ENCODE peak calls at places on chromosomes 11 and 22, in nine cellular contexts. K is tibial nerve, Z is uterus, Y is HFFc6, H is IMR-90, Q is MCF 10A, I is HL-60, W is right atrium auricular region, D is ascending aorta. M is an unnamed sample.

GRCh38 chr11:111310088-111310487 is 11.7 kb downstream of the POU2AF3 start:
- DNase-seq in I (no peak), Y (no peak), K (no peak), Z (no peak), Q (peak), D (no peak), H (no peak), W (no peak), M (no peak)

GRCh38 chr11:34614334-34615113 is 6.4 kb upstream of the EHF start:
- DNase-seq in K (no peak), Q (no peak), Z (no peak), I (peak), D (no peak), W (no peak), H (peak), Y (no peak), M (no peak)

GRCh38 chr11:3213659-3214419 is 4.8 kb downstream of the MRGPRG start:
- DNase-seq in D (no peak), K (peak), Z (no peak), W (no peak), Q (no peak), I (no peak), Y (no peak), H (no peak), M (peak)

GRCh38 chr22:50530857-50531545 is 1.2 kb upstream of the TYMP start:
- DNase-seq in Y (no peak), H (peak), Q (peak), D (peak), K (peak), W (peak), Z (peak), I (peak), M (no peak)

GRCh38 chr22:46941958-46942815 is 179.7 kb downstream of the TBC1D22A start:
- DNase-seq in D (no peak), I (no peak), W (peak), Z (no peak), H (peak), Q (no peak), Y (no peak), K (no peak), M (no peak)

GRCh38 chr22:47194476-47195155 is 432.2 kb downstream of the TBC1D22A start:
- DNase-seq in Q (no peak), H (no peak), K (peak), Y (no peak), I (no peak), D (peak), Z (no peak), W (peak), M (no peak)

GRCh38 chr22:48955351-48956311 is 872.0 kb downstream of the BRD1 start:
- DNase-seq in Q (no peak), W (peak), D (peak), H (no peak), I (no peak), K (no peak), Y (no peak), Z (peak), M (peak)

GRCh38 chr22:47408409-47408808 is 646.0 kb downstream of the TBC1D22A start:
- DNase-seq in D (no peak), H (no peak), Z (no peak), W (no peak), K (no peak), Q (peak), Y (no peak), I (no peak), M (no peak)

GRCh38 chr22:27880778-27881394 is 38.2 kb downstream of the PITPNB start:
- DNase-seq in K (no peak), Q (peak), Y (peak), I (peak), H (peak), Z (no peak), W (no peak), D (peak), M (no peak)
- TF ChIP-seq CTCF in K (peak), Q (peak), Y (peak), I (peak), H (peak), Z (peak), W (peak), D (peak), M (peak)

GRCh38 chr11:117143390-117143789 is 697 bp upstream of the PAFAH1B2 start:
- DNase-seq in Z (peak), H (peak), W (peak), D (peak), Y (no peak), K (no peak), Q (peak), I (no peak), M (no peak)

GRCh38 chr11:117144477-117145392 is 648 bp downstream of the PAFAH1B2 start:
- DNase-seq in H (peak), I (peak), Z (peak), Y (peak), K (peak), W (peak), D (peak), Q (peak), M (no peak)

GRCh38 chr11:117143871-117144476 is at the start of gene PAFAH1B2:
- DNase-seq in I (peak), Z (peak), K (peak), Y (peak), Q (peak), W (peak), D (peak), H (peak), M (peak)

GRCh38 chr11:117146521-117146920 is 2.4 kb downstream of the PAFAH1B2 start:
- DNase-seq in Y (no peak), Z (no peak), K (no peak), D (no peak), W (no peak), Q (peak), H (peak), I (no peak), M (no peak)

GRCh38 chr11:117145393-117145761 is 1.3 kb downstream of the PAFAH1B2 start:
- DNase-seq in D (no peak), I (no peak), H (peak), Z (peak), W (no peak), K (no peak), Y (peak), Q (peak), M (no peak)
- TF ChIP-seq CTCF in D (no peak), I (no peak), H (peak), Z (no peak), W (no peak), K (no peak), Y (peak), Q (no peak), M (peak)

GRCh38 chr22:18023509-18024275 is 669 bp downstream of the MICAL3 start:
- DNase-seq in D (peak), K (peak), I (no peak), Y (peak), W (peak), H (peak), Z (peak), Q (peak), M (peak)
- TF ChIP-seq CTCF in D (no peak), K (no peak), I (no peak), Y (no peak), W (no peak), H (no peak), Z (no peak), Q (no peak), M (peak)

GRCh38 chr11:73760680-73761402 is at the start of gene RAB6A:
- DNase-seq in K (peak), W (peak), Y (peak), Q (peak), I (peak), D (peak), Z (peak), H (peak), M (peak)
- TF ChIP-seq CTCF in K (peak), W (no peak), Y (peak), Q (peak), I (no peak), D (peak), Z (no peak), H (peak), M (peak)

GRCh38 chr11:82176365-82176764 is 557.3 kb downstream of the FAM181B start:
- DNase-seq in Z (no peak), K (no peak), H (no peak), W (no peak), Y (no peak), Q (no peak), I (no peak), D (no peak), M (no peak)

GRCh38 chr11:82176945-82177344 is 556.7 kb downstream of the FAM181B start:
- DNase-seq in H (no peak), I (no peak), Q (no peak), D (no peak), Z (no peak), K (no peak), Y (no peak), W (no peak), M (no peak)

DNA sequence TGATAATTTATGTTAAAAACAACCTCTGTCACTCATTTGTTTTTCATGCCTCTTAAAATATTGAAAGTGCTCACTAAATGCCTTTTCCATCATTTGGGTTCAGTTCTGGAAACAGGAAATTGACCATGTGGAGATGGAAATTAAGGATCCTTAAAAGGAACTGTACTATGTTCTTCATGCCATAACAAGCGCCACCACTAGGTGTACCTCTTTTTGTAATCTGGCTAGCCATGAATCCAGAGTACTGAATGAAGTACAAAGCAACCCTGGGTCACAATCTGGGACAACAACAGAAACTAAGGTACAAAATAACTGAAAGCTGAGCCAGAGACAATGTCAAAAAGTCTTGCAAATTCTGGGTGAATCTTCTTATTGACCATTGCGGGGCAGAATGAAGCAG is 559.1 kb downstream of the FAM181B start:
- DNase-seq in Y (no peak), I (no peak), D (no peak), H (no peak), K (no peak), Z (no peak), Q (peak), W (no peak), M (no peak)
- TF ChIP-seq CTCF in Y (peak), I (no peak), D (no peak), H (no peak), K (no peak), Z (no peak), Q (peak), W (no peak), M (peak)

GRCh38 chr22:26380072-26380471 is 49.0 kb upstream of the ASPHD2 start:
- DNase-seq in D (no peak), I (no peak), Y (no peak), Q (no peak), W (no peak), Z (no peak), H (no peak), K (no peak), M (no peak)
- TF ChIP-seq CTCF in D (no peak), I (no peak), Y (no peak), Q (no peak), W (no peak), Z (no peak), H (no peak), K (no peak), M (no peak)

GRCh38 chr11:16893456-16894076 is 120.6 kb downstream of the PLEKHA7 start:
- DNase-seq in H (no peak), Q (no peak), I (no peak), D (no peak), K (no peak), Z (no peak), W (no peak), Y (no peak), M (no peak)

GRCh38 chr11:16891964-16892363 is 122.2 kb downstream of the PLEKHA7 start:
- DNase-seq in H (peak), Z (no peak), Y (peak), Q (no peak), I (no peak), K (no peak), W (no peak), D (no peak), M (no peak)

GRCh38 chr11:16890442-16890841 is 123.8 kb downstream of the PLEKHA7 start:
- DNase-seq in H (no peak), K (no peak), Z (no peak), I (no peak), Y (no peak), W (no peak), D (no peak), Q (no peak), M (no peak)

GRCh38 chr11:16889905-16890304 is 124.3 kb downstream of the PLEKHA7 start:
- DNase-seq in Z (no peak), I (no peak), K (no peak), Q (no peak), H (no peak), W (no peak), D (no peak), Y (no peak), M (no peak)

GRCh38 chr11:16891170-16891569 is 123.0 kb downstream of the PLEKHA7 start:
- DNase-seq in W (no peak), D (no peak), Z (no peak), I (no peak), H (peak), Y (no peak), K (no peak), Q (no peak), M (no peak)
- TF ChIP-seq CTCF in W (no peak), D (no peak), Z (no peak), I (no peak), H (no peak), Y (no peak), K (no peak), Q (no peak), M (no peak)

GRCh38 chr11:100888836-100889235 is 201.7 kb downstream of the ARHGAP42 start:
- DNase-seq in Y (no peak), H (no peak), Q (no peak), Z (no peak), I (no peak), K (no peak), D (no peak), W (no peak), M (no peak)

GRCh38 chr11:100890779-100891178 is 203.7 kb downstream of the ARHGAP42 start:
- DNase-seq in K (no peak), W (no peak), Q (peak), D (no peak), I (no peak), Z (no peak), H (peak), Y (peak), M (no peak)

GRCh38 chr11:100889758-100890157 is 202.7 kb downstream of the ARHGAP42 start:
- DNase-seq in D (no peak), H (no peak), I (no peak), W (no peak), K (no peak), Y (no peak), Q (no peak), Z (no peak), M (no peak)

GRCh38 chr11:100895449-100895848 is 208.4 kb downstream of the ARHGAP42 start:
- DNase-seq in W (no peak), I (no peak), Z (no peak), H (no peak), Q (no peak), D (no peak), Y (no peak), K (no peak), M (no peak)

GRCh38 chr11:100892886-100893285 is 205.8 kb downstream of the ARHGAP42 start:
- DNase-seq in Z (no peak), Y (no peak), W (no peak), H (no peak), K (no peak), I (no peak), D (no peak), Q (no peak), M (no peak)
- TF ChIP-seq CTCF in Z (no peak), Y (no peak), W (no peak), H (no peak), K (no peak), I (no peak), D (no peak), Q (no peak), M (no peak)

M was measured in chondrocyte.